ENCODE peak calls at places on chromosomes 16 and 17, in six cellular contexts. H, I, G, O, S and E are unnamed samples.

GRCh38 chr17:35849469-35850348 is 19.0 kb downstream of the HEATR9 start:
- DNase-seq in O (peak), S (peak), G (peak), I (peak), H (peak), E (peak)

GRCh38 chr17:14333506-14333905 is 32.6 kb downstream of the HS3ST3B1 start:
- DNase-seq in S (no peak), O (no peak), G (no peak), H (no peak), I (no peak), E (no peak)

GRCh38 chr17:56523042-56523441 is 70.5 kb upstream of the NOG start:
- DNase-seq in O (no peak), G (no peak), H (no peak), I (no peak), S (no peak), E (no peak)

GRCh38 chr17:21351366-21352065 is 24.6 kb upstream of the KCNJ12 start:
- DNase-seq in H (no peak), G (no peak), O (no peak), I (no peak), S (no peak), E (no peak)

GRCh38 chr16:46897471-46897870 is 13.3 kb downstream of the GPT2 start:
- DNase-seq in I (no peak), S (no peak), G (no peak), H (no peak), O (no peak), E (no peak)

GRCh38 chr16:66925322-66925840 is at the start of gene RRAD:
- DNase-seq in H (peak), I (no peak), G (no peak), S (no peak), O (peak), E (no peak)

GRCh38 chr16:27748868-27749546 is 199.1 kb downstream of the KATNIP start:
- DNase-seq in G (peak), I (peak), H (peak), O (peak), S (peak), E (peak)

GRCh38 chr17:31595076-31595475 is 203.6 kb downstream of the RAB11FIP4 start:
- DNase-seq in I (no peak), H (no peak), G (no peak), S (no peak), O (no peak), E (no peak)

DNA sequence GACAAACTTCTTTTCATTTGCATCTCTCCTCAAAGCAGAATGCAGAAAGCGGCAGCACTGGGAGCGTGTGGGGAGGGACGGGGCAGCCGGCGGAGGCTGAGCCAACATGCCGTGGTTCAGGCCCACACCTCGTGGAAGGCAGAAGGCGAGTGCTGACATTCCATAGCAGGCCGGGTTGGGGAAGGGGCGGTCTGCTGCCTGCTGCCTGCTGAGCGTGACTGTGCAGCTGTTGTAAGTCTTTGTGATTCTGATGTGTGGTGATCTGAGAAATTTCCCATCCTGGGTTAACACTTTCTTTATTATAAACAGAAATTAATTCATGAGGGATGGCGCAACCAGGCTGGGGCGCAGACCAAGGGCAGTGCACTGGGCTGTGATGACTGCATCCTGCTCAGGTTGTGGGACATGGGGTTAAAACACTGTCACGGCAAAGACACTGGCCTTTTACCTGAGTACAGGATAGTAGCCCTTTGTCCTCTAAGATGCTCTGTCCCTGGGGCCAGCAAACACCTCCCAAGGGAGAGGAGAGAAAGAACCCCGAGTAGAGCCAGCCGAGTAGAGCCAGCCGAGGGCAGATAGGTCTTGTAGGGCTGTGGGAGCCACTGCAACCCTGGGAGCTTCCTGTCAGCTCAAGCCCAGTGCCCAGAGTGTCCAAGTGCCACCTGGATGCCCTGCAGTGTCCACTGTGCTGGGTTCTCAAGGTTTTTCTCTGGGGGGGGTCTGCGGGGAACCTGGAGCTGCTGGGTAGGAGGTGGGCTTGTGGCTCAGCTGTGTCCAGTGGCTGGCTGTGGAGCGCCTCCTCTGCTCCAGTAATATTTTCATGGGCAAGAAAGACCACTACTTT is 8.8 kb upstream of the DNASE1 start:
- DNase-seq in I (no peak), H (peak), O (no peak), G (no peak), S (no peak), E (no peak)
- TF ChIP-seq MYC in I (no peak), H (no peak), O (no peak), G (no peak), S (no peak), E (no peak)

GRCh38 chr17:77445030-77445907 is 304.5 kb downstream of the SEC14L1 start:
- DNase-seq in I (no peak), O (no peak), H (no peak), S (peak), G (no peak), E (peak)
- TF ChIP-seq MYC in I (no peak), O (no peak), H (peak), S (peak), G (no peak), E (peak)

DNA sequence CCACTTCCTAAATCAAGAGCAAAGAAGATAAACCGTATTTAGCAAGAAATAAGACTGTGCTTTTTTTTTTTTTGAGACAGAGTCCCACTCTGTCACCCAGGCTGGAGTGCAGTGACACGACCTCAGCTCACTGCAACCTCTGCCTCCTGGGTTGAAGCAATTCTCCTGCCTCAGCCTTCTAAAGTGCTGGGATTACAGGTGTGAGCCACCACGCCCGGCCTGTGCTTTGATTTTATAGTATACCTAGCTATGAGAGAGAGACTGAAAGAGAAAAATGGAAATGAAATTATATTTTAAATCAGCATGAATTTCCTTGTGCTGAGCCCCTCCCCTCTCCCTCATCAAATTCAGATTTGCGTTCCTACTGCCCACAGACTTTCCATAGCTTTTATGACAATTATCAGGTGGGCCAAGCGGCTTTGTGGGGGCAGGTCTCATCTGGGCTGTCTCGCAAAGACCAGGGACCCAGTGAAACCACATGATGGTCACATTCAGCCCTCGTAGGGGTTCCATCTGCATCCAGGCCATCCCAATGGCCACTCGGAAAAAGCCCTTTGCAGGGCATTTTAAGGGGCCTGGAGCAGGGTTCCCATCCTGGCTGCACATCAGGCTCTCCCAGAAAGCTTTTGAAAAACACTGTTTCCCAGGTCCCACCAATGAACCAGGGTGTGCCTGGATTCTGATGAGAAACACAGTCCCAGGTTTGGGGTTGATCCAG is 8.5 kb downstream of the CACNG1 start:
- DNase-seq in G (no peak), S (no peak), I (no peak), H (no peak), O (no peak), E (no peak)
- TF ChIP-seq MYC in G (no peak), S (no peak), I (no peak), H (no peak), O (no peak), E (no peak)

GRCh38 chr17:42289863-42290165 is 1.5 kb downstream of the STAT5A start:
- DNase-seq in G (no peak), O (no peak), I (no peak), S (no peak), H (no peak), E (no peak)
- TF ChIP-seq MYC in G (no peak), O (no peak), I (no peak), S (no peak), H (no peak), E (no peak)

GRCh38 chr16:82451449-82451848 is 175.3 kb upstream of the CDH13 start:
- DNase-seq in G (no peak), O (no peak), H (no peak), S (no peak), I (no peak), E (no peak)

GRCh38 chr16:82454152-82454551 is 172.6 kb upstream of the CDH13 start:
- DNase-seq in S (no peak), G (no peak), I (no peak), H (no peak), O (no peak), E (no peak)

GRCh38 chr16:82456683-82457082 is 170.1 kb upstream of the CDH13 start:
- DNase-seq in G (peak), S (no peak), H (peak), I (peak), O (peak), E (peak)

GRCh38 chr16:82452002-82452741 is 174.6 kb upstream of the CDH13 start:
- DNase-seq in I (no peak), S (no peak), O (no peak), H (no peak), G (no peak), E (no peak)

DNA sequence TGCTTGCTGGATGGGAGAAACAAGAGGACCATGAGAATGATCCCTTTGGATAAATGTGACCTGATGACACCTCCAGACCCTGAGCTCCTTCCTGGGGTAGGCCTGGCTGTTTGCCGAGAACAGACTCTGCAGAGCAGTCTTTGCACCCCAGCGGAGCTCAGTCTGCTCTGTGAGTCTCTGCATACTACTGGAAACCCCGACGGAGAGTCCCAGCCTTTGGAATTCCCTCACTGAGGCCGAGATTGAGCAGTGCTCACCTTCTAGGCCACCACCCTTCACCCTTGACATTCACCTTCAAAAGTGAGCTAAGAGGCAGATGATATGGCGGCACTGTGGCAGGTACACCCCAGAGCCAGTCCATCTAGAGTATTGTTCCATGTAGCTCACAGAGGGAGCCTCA is 172.2 kb upstream of the CDH13 start:
- DNase-seq in I (no peak), O (no peak), G (no peak), H (no peak), S (no peak), E (no peak)
- TF ChIP-seq MYC in I (no peak), O (no peak), G (no peak), H (no peak), S (no peak), E (no peak)

GRCh38 chr17:75010683-75011406 is 1.6 kb upstream of the MRPL58 start:
- DNase-seq in O (peak), S (no peak), H (peak), G (no peak), I (peak), E (no peak)
- TF ChIP-seq MYC in O (no peak), S (no peak), H (no peak), G (no peak), I (no peak), E (no peak)

GRCh38 chr17:43940630-43941029 is 1.6 kb downstream of the PPY start:
- DNase-seq in G (peak), O (peak), I (peak), S (no peak), H (peak), E (peak)
- TF ChIP-seq MYC in G (no peak), O (no peak), I (no peak), S (no peak), H (no peak), E (no peak)

GRCh38 chr16:22664132-22664531 is 149.8 kb upstream of the HS3ST2 start:
- DNase-seq in H (no peak), O (no peak), G (no peak), I (no peak), S (no peak), E (no peak)
- TF ChIP-seq MYC in H (no peak), O (no peak), G (no peak), I (no peak), S (no peak), E (no peak)

GRCh38 chr17:28717578-28718316 is at the start of gene RAB34:
- DNase-seq in S (no peak), O (peak), I (no peak), H (no peak), G (peak), E (no peak)
- TF ChIP-seq MYC in S (no peak), O (no peak), I (no peak), H (no peak), G (no peak), E (no peak)

DNA sequence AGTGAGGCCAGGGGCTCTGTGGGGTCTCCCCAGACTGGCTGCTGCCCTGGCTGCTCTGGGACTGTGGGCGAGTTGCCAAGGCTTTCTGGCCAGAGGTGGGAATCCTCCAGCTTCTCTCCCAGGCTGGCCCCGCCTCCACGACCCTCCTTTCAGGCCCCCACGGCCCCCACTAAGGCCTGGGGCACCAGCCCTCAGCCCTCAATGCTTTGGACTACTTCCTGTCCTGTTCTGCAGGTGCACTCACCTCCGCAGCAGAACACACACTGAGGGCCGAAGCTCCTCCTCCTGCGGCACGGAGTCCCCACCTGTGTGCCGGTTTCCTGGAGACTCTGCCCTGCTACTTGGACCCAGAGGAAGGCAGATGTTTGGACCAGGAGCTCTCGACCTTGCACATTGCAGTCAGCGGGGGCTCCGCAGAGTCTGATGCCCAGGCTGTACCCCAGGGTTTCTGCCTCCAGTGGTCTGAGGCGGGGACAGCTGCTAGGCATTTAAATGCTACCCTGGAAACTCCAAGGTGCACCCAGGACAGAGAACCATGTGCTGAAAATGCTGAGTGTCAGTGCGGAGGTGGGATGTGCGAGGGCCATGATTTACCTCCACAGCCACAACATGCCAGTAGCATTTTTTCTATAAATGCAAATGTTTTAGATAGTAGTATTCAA is 223.8 kb downstream of the IRF8 start:
- DNase-seq in H (no peak), S (no peak), I (no peak), O (no peak), G (no peak), E (no peak)
- TF ChIP-seq MYC in H (no peak), S (no peak), I (no peak), O (no peak), G (no peak), E (no peak)